ENCODE peak calls at places on chromosomes 13 and 19, in five cellular contexts. X is K562, V is SK-N-SH, N is GM12878, W is HepG2. D is an unnamed sample.

GRCh38 chr13:26946675-26947342 is 186.2 kb upstream of the GPR12 start:
- DNase-seq in W (peak; percentile 64), N (peak; percentile 16), X (peak; percentile 66), V (peak; percentile 48), D (no peak)

GRCh38 chr19:53991224-53992113 is at the start of gene CACNG6:
- DNase-seq in V (peak; percentile 73), N (no peak), X (no peak), W (no peak), D (peak; percentile 77)

GRCh38 chr13:46295531-46296464 is 84.1 kb downstream of the LRRC63 start:
- DNase-seq in V (no peak), N (peak; percentile 28), X (peak; percentile 22), W (no peak), D (no peak)

GRCh38 chr13:42807236-42807635 is 25.9 kb downstream of the FAM216B start:
- DNase-seq in W (no peak), V (no peak), N (no peak), X (no peak), D (no peak)

GRCh38 chr13:62931901-62932883 is 1516.5 kb upstream of the PCDH20 start:
- DNase-seq in N (no peak), W (no peak), X (no peak), V (no peak), D (no peak)

GRCh38 chr13:26941345-26942174 is 181.0 kb upstream of the GPR12 start:
- DNase-seq in V (no peak), X (no peak), N (no peak), W (no peak), D (no peak)

GRCh38 chr13:62305758-62306157 is 890.1 kb upstream of the PCDH20 start:
- DNase-seq in V (no peak), N (peak; percentile 51), X (no peak), W (no peak), D (no peak)

GRCh38 chr19:3346677-3347353 is 19.6 kb upstream of the NFIC start:
- DNase-seq in W (no peak), N (no peak), V (no peak), X (no peak), D (no peak)

GRCh38 chr13:87810391-87810801 is 139.2 kb downstream of the SLITRK5 start:
- DNase-seq in X (no peak), N (no peak), W (peak; percentile 18), V (no peak), D (peak; percentile 3)

GRCh38 chr13:78430166-78430791 is 173.1 kb downstream of the POU4F1 start:
- DNase-seq in X (no peak), W (no peak), V (no peak), N (no peak), D (peak; percentile 53)

GRCh38 chr13:33249066-33249465 is 36.5 kb downstream of the STARD13 start:
- DNase-seq in V (no peak), N (no peak), W (no peak), X (no peak), D (no peak)

GRCh38 chr13:68125087-68125480 is 894.9 kb upstream of the PCDH9 start:
- DNase-seq in W (no peak), V (no peak), X (no peak), N (no peak), D (no peak)

GRCh38 chr13:25882732-25883357 is 169.0 kb downstream of the SHISA2 start:
- DNase-seq in X (no peak), V (peak; percentile 15), W (no peak), N (no peak), D (no peak)

GRCh38 chr13:91722267-91722884 is 324.0 kb downstream of the GPC5 start:
- DNase-seq in N (no peak), W (no peak), X (peak; percentile 67), V (peak; percentile 36), D (no peak)

GRCh38 chr13:83907196-83907989 is 25.1 kb upstream of the SLITRK1 start:
- DNase-seq in W (no peak), V (no peak), X (no peak), N (no peak), D (no peak)

GRCh38 chr19:56126983-56127780 is 6.1 kb upstream of the ZNF787 start:
- DNase-seq in X (peak; percentile 58), N (no peak), V (no peak), W (peak; percentile 36), D (no peak)

GRCh38 chr13:39692650-39693438 is 37.4 kb downstream of the COG6 start:
- DNase-seq in X (no peak), W (no peak), N (no peak), V (no peak), D (no peak)

GRCh38 chr13:93716623-93717022 is 490.0 kb downstream of the GPC6 start:
- DNase-seq in X (no peak), W (no peak), V (no peak), N (no peak), D (no peak)

GRCh38 chr13:98919566-98919965 is 58.3 kb downstream of the DOCK9 start:
- DNase-seq in X (no peak), W (no peak), V (no peak), N (no peak), D (no peak)

GRCh38 chr13:34942732-34943674 is 933 bp downstream of the NBEA start:
- DNase-seq in N (no peak), V (peak; percentile 69), X (no peak), W (no peak), D (peak; percentile 63)

GRCh38 chr19:14519245-14519859 is 1.2 kb upstream of the DNAJB1 start:
- DNase-seq in N (no peak), X (no peak), W (no peak), V (no peak), D (no peak)

GRCh38 chr13:37621811-37622361 is 23.3 kb upstream of the POSTN start:
- DNase-seq in X (no peak), V (no peak), N (no peak), W (no peak), D (no peak)

GRCh38 chr13:95552539-95553270 is at the start of gene CLDN10:
- DNase-seq in X (no peak), N (no peak), V (peak; percentile 93), W (no peak), D (peak; percentile 53)

GRCh38 chr13:53242015-53242414 is 213.4 kb downstream of the OLFM4 start:
- DNase-seq in N (no peak), W (no peak), V (no peak), X (no peak), D (no peak)

GRCh38 chr19:42333018-42333417 is 7.6 kb downstream of the MEGF8 start:
- DNase-seq in W (no peak), V (no peak), X (no peak), N (no peak), D (no peak)

GRCh38 chr19:49065905-49066512 is 1.4 kb upstream of the NTF4 start:
- DNase-seq in X (no peak), V (peak; percentile 33), N (no peak), W (no peak), D (no peak)

GRCh38 chr19:49069026-49069425 is 3.5 kb downstream of the KCNA7 start:
- DNase-seq in X (no peak), V (no peak), N (no peak), W (no peak), D (no peak)

GRCh38 chr19:49064768-49065611 is at the start of gene NTF4:
- DNase-seq in X (peak; percentile 41), W (peak; percentile 20), V (peak; percentile 88), N (no peak), D (no peak)

GRCh38 chr19:49070416-49070815 is 2.1 kb downstream of the KCNA7 start:
- DNase-seq in W (no peak), N (no peak), X (no peak), V (no peak), D (no peak)

GRCh38 chr19:49067554-49067953 is 2.9 kb upstream of the NTF4 start:
- DNase-seq in X (no peak), V (no peak), N (no peak), W (no peak), D (no peak)
- TF ChIP-seq GABPA in X (no peak), V (no peak), N (no peak), W (no peak), D (no peak)

DNA sequence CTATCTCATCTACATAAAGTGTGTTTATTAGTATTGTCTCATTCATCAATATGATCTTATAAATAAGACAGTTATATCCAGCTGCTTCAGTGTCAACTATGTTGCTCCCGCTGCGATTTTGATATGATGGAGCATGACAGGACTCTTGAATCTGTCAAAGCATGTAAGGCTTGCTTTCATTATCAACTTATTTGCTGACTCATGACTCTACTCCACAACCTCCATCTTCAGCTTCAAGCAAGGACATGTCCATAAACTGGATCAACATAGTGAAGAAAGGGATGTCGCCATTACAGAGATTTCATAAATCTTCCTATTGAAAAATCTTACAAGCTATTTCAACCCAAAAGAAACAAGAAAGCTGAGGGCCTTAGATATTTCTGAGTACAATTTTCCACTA is 2812.5 kb downstream of the PCDH9 start:
- DNase-seq in X (no peak), V (no peak), N (no peak), W (no peak), D (no peak)
- TF ChIP-seq EP300 in X (no peak), V (no peak), N (no peak), W (no peak), D (no peak)

GRCh38 chr19:35207391-35207871 is 21.1 kb downstream of the FAM187B start:
- DNase-seq in X (no peak), V (no peak), N (no peak), W (no peak), D (no peak)
- TF ChIP-seq JUND in X (peak; percentile 38), V (no peak), N (no peak), W (no peak), D (no peak)

DNA sequence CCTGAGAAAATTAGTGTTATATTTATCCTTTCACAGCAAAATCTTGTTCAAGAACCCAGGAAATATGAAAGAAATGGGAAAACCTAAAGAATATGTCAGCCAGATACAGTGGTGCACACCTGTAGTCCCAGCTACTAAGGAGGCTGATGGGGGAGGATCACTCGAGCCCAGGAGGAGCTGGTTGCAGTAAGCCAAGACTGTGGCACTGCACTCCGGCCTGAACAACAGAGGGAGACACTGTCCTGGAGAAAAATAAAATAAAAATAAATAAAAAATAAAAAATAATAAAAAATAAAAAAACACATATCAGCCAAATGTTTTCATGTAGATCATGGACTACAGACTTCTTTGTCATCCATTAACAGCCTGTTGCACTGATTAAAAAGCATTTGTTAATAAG is 244.8 kb upstream of the KLHL1 start:
- DNase-seq in V (no peak), W (no peak), X (no peak), N (no peak), D (no peak)
- TF ChIP-seq GABPA in V (no peak), W (no peak), X (no peak), N (no peak), D (no peak)